ENCODE peak calls at places on chromosomes 1 and 21, in four cellular contexts. K is stomach, L is tibial artery, W is dorsolateral prefrontal cortex. V is an unnamed sample.

GRCh38 chr1:6914646-6915178 is 129.5 kb downstream of the CAMTA1 start:
- DNase-seq in K (no peak), W (no peak), L (no peak), V (no peak)

GRCh38 chr1:151547119-151547899 is 7.2 kb downstream of the TUFT1 start:
- DNase-seq in K (peak), L (peak), W (no peak), V (peak)

GRCh38 chr1:172283766-172284165 is 136.7 kb upstream of the C1orf105 start:
- DNase-seq in K (no peak), W (no peak), L (no peak), V (no peak)

GRCh38 chr1:225454733-225455132 is 26.9 kb upstream of the LBR start:
- DNase-seq in K (peak), W (peak), L (peak), V (no peak)

GRCh38 chr1:16351994-16352841 is at the start of gene FBXO42:
- DNase-seq in K (peak), L (peak), W (peak), V (peak)

GRCh38 chr1:226942392-226942791 is 2.3 kb downstream of the COQ8A start:
- DNase-seq in W (no peak), K (no peak), L (no peak), V (no peak)

GRCh38 chr1:235933483-235934116 is 66.9 kb upstream of the LYST start:
- DNase-seq in L (no peak), K (no peak), W (no peak), V (no peak)

GRCh38 chr21:25561668-25562641 is 45.3 kb downstream of the MRPL39 start:
- DNase-seq in W (peak), K (peak), L (peak), V (peak)

GRCh38 chr1:218349365-218350021 is 4.4 kb downstream of the TGFB2 start:
- DNase-seq in K (no peak), W (no peak), L (no peak), V (no peak)

GRCh38 chr1:57707631-57708030 is 283.8 kb upstream of the DAB1 start:
- DNase-seq in W (no peak), K (no peak), L (no peak), V (no peak)

GRCh38 chr1:235583511-235584001 is 66.0 kb downstream of the GNG4 start:
- DNase-seq in K (no peak), W (no peak), L (no peak), V (peak)

GRCh38 chr1:192485692-192486436 is 89.7 kb upstream of the RGS1 start:
- DNase-seq in K (peak), W (no peak), L (peak), V (no peak)

GRCh38 chr1:19974822-19975416 is 4.5 kb downstream of the PLA2G2A start:
- DNase-seq in W (no peak), K (peak), L (peak), V (peak)

GRCh38 chr1:2196901-2197638 is 2.5 kb upstream of the FAAP20 start:
- DNase-seq in W (no peak), K (no peak), L (no peak), V (no peak)

GRCh38 chr1:173827611-173828010 is 2.9 kb upstream of the CENPL start:
- DNase-seq in W (no peak), K (no peak), L (no peak), V (no peak)

GRCh38 chr1:167617100-167617949 is 12.7 kb upstream of the RCSD1 start:
- DNase-seq in K (no peak), W (no peak), L (peak), V (peak)

GRCh38 chr1:180930687-180931086 is 18.0 kb downstream of the KIAA1614 start:
- DNase-seq in K (no peak), L (no peak), W (no peak), V (no peak)

GRCh38 chr1:6770727-6771567 is 14.3 kb upstream of the CAMTA1 start:
- DNase-seq in W (no peak), K (no peak), L (no peak), V (no peak)

GRCh38 chr1:5165747-5166146 is 511.3 kb downstream of the AJAP1 start:
- DNase-seq in L (no peak), K (no peak), W (no peak), V (no peak)

GRCh38 chr1:47225430-47226100 is 6.5 kb downstream of the TAL1 start:
- DNase-seq in L (no peak), W (no peak), K (no peak), V (no peak)

GRCh38 chr1:61743716-61744620 is 1.7 kb downstream of the PATJ start:
- DNase-seq in K (no peak), W (no peak), L (no peak), V (no peak)
- H3K4me3 ChIP-seq in K (no peak), W (peak), L (peak), V (no peak)

DNA sequence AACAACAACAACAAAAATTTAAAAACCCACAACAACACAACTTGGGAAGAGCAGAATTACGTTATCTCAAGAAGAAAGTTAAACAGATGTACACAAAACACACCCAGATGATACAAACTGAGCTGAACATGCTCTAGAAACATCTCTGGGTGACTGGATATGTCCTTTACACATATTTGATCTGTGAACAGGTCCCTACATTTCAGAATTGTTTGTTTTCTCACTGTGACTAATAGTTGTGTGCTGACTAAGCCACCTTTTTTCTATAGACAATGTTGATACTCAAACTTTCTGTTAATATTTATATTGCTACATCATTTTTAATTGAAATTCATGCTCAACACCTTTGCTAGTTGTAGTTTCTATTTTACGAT is 994 bp upstream of the F11R start:
- DNase-seq in L (no peak), K (no peak), W (no peak), V (no peak)
- H3K4me3 ChIP-seq in L (no peak), K (peak), W (no peak), V (no peak)

DNA sequence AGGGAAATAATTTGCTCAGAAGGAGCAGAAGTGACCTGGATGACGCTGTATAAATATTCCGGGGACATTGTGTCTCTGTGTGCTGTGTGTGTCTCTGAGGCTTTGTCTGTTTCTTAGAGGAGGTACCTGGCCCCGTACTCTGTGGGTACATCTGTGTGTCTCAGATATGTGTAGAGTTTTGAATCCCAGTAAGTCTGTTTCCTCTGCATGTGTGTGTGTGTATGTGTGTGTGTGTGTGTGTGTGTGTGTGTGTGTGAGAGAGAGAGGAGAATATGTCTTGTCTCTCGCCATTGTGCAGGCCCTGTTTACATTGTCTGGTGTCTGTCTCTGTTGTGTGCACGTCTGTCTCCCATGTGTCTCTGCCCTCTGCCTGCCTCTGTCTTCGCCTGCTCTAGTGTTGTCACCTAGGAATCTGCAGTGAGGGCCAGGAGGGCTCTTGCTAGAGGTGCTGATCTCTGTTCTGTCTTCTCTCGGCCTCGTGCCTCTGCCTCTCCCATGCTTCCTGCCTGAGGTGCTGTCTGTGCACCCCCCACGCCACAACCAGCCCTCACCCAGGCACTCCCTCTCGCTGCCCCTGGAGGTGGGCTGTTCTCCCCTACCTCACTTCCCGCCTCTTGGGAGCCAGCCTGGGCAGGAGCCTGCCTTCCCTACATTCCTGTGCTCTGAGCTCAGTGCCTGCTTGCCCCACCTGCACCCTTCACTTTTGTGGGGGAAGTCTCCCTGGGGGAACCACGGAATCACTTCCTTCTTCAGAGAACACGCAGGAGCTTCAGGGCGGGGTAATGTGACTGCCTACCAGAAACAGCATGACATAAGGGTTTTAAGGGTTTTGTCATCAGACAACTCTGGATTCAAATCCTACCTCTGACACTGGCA is 5.9 kb downstream of the MAP7D1 start:
- DNase-seq in L (peak), K (peak), W (peak), V (no peak)
- H3K4me3 ChIP-seq in L (peak), K (peak), W (peak), V (no peak)

DNA sequence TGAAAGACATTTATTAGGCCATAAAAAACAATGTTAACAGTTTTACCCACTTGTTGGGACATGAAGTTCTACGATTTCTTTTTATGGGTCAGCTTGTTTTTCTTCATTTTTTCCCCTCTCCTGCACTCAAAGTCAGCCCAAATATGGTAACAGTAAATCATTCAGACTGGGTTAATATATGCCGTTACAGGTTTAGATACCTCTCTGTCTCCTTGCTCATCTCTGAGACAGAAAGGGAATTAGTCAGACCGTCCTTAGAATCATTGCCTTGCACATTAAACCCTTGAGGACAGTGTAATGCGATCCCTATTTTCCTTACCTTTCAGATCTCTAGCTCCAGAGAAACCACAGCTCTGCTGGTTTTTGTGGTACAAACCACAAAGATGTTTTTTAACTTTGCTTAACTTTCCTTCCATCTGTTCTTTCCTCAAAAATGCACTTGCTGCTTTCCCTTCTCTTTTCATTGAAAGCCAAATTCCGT is 613.3 kb downstream of the PLPP3 start:
- DNase-seq in L (no peak), W (no peak), K (no peak), V (no peak)
- H3K4me3 ChIP-seq in L (no peak), W (no peak), K (no peak), V (no peak)

GRCh38 chr1:154502066-154502741 is at the start of the genes SHE and TDRD10:
- DNase-seq in L (peak), W (no peak), K (no peak), V (no peak)

GRCh38 chr1:154500533-154500932 is 1.5 kb upstream of the TDRD10 start:
- DNase-seq in L (no peak), K (no peak), W (no peak), V (no peak)

GRCh38 chr1:154502742-154503111 is 515 bp upstream of the SHE start:
- DNase-seq in K (no peak), W (no peak), L (no peak), V (no peak)

GRCh38 chr1:154499446-154499845 is 2.6 kb upstream of the TDRD10 start:
- DNase-seq in K (no peak), W (no peak), L (no peak), V (no peak)

GRCh38 chr1:154501423-154502065 is 475 bp upstream of the TDRD10 start:
- DNase-seq in L (peak), W (no peak), K (peak), V (no peak)
- H3K4me3 ChIP-seq in L (peak), W (peak), K (peak), V (peak)

GRCh38 chr1:228417061-228417460 is 400 bp upstream of the TRIM17 start:
- DNase-seq in K (no peak), L (no peak), W (no peak), V (no peak)
- H3K4me3 ChIP-seq in K (no peak), L (no peak), W (peak), V (no peak)

GRCh38 chr1:156488566-156489165 is 11.9 kb downstream of the MEF2D start:
- DNase-seq in W (no peak), K (no peak), L (no peak), V (no peak)
- H3K4me3 ChIP-seq in W (peak), K (peak), L (peak), V (no peak)

GRCh38 chr1:37914719-37915483 is 32.0 kb downstream of the INPP5B start:
- DNase-seq in W (no peak), L (no peak), K (no peak), V (no peak)
- H3K4me3 ChIP-seq in W (no peak), L (no peak), K (no peak), V (no peak)

GRCh38 chr1:9652379-9653194 is 1.1 kb downstream of the PIK3CD start:
- DNase-seq in L (no peak), W (no peak), K (peak), V (no peak)

GRCh38 chr1:9655127-9655723 is 3.7 kb downstream of the PIK3CD start:
- DNase-seq in L (no peak), K (no peak), W (no peak), V (no peak)

GRCh38 chr1:9653783-9654517 is 2.4 kb downstream of the PIK3CD start:
- DNase-seq in W (no peak), L (no peak), K (no peak), V (no peak)

GRCh38 chr1:9651565-9652378 is at the start of gene PIK3CD:
- DNase-seq in W (peak), K (no peak), L (no peak), V (no peak)

DNA sequence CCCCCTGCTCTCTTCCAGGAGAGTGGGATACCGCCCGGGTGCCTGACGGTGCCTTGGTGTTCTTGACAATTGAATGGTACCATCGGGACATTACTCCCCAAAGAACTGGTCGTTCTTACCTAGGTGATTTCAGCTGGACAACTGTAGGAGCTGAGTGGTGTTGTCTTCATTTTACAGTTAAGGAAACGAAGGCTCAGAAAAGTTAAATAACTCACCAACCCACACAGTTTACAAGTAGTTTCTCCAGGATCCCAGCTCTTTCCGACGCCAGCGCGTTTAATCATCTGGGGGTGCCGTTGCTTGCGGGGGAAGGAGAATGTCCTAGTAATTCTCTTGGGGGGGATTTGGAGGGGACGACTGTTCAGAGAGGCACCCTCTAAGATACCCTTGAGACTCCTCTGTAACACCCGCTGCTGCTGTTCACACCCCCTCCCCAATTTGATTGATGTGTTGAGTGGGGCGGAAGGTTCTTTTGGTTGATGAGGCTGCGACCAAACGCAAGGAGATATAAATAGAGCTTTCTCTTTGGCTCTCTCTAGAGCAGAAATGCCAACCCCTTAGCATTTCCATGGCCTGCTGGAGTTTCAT is 1.8 kb downstream of the PIK3CD start:
- DNase-seq in W (no peak), L (no peak), K (no peak), V (no peak)
- H3K4me3 ChIP-seq in W (peak), L (no peak), K (peak), V (no peak)